ENCODE peak calls at places on chromosomes 12 and 14, in eight cellular contexts. I, Q, A, E, V, O, Z and D are unnamed samples.
A peak's percentile ranks its signal among the peaks of the same experiment; 100 is the strongest.

GRCh38 chr14:91415794-91416743 is 1.6 kb downstream of the CCDC88C start:
- DNase-seq in E (no peak), O (no peak), I (no peak), Q (peak; percentile 91), A (no peak), Z (no peak), V (no peak), D (no peak)

GRCh38 chr12:4849024-4849594 is 60.6 kb upstream of the KCNA1 start:
- DNase-seq in A (no peak), I (no peak), O (peak; percentile 34), Z (peak; percentile 52), Q (peak; percentile 49), E (peak; percentile 13), V (no peak), D (peak; percentile 54)

GRCh38 chr12:9745191-9745590 is 12.3 kb upstream of the CLECL1 start:
- DNase-seq in E (no peak), I (no peak), O (no peak), A (no peak), Z (no peak), V (no peak), Q (no peak), D (no peak)

GRCh38 chr12:71958056-71958455 is 19.4 kb downstream of the TPH2 start:
- DNase-seq in Z (no peak), A (no peak), Q (no peak), E (no peak), I (no peak), V (no peak), O (peak; percentile 80), D (peak; percentile 61)

GRCh38 chr12:128052777-128053176 is 214.2 kb upstream of the TMEM132C start:
- DNase-seq in Z (no peak), Q (no peak), V (no peak), O (no peak), I (no peak), E (no peak), A (no peak), D (no peak)

GRCh38 chr14:105143451-105144230 is 24.9 kb downstream of the JAG2 start:
- DNase-seq in O (no peak), E (no peak), Q (no peak), I (peak; percentile 21), A (no peak), Z (peak; percentile 55), V (no peak), D (no peak)

GRCh38 chr14:30966415-30967363 is 58.8 kb upstream of the AP4S1 start:
- DNase-seq in A (no peak), V (no peak), Q (no peak), O (no peak), I (no peak), E (no peak), Z (no peak), D (no peak)

GRCh38 chr14:54299393-54300363 is 97.1 kb upstream of the CDKN3 start:
- DNase-seq in V (no peak), E (no peak), I (no peak), A (no peak), O (no peak), Z (no peak), Q (no peak), D (no peak)

GRCh38 chr14:96574633-96575191 is 72.5 kb downstream of the PAPOLA start:
- DNase-seq in Z (no peak), V (peak; percentile 52), A (no peak), Q (no peak), O (no peak), I (no peak), E (no peak), D (peak; percentile 76)